ENCODE peak calls at places on chromosomes 4 and X, in nine cellular contexts. R, L, Z, E, V, H, M, A and P are unnamed samples.

GRCh38 chr4:95499176-95499760 is 49.5 kb downstream of the UNC5C start:
- DNase-seq in L (no peak), E (no peak), H (no peak), A (no peak), Z (no peak), M (no peak), V (no peak), R (no peak), P (no peak)

GRCh38 chrX:102959471-102959870 is 22.4 kb downstream of the RAB40AL start:
- DNase-seq in H (no peak), M (peak), L (peak), Z (no peak), R (no peak), A (no peak), V (no peak), E (no peak), P (no peak)

GRCh38 chr4:11783588-11783987 is 354.9 kb upstream of the HS3ST1 start:
- DNase-seq in R (no peak), Z (no peak), V (no peak), A (no peak), M (no peak), L (no peak), E (no peak), H (no peak), P (peak)

GRCh38 chrX:85203461-85203970 is 40.1 kb downstream of the SATL1 start:
- DNase-seq in V (no peak), M (no peak), R (no peak), A (no peak), Z (peak), E (no peak), H (no peak), L (no peak), P (no peak)

GRCh38 chr4:7347981-7348380 is 86.7 kb downstream of the PSAPL1 start:
- DNase-seq in R (no peak), A (peak), M (no peak), E (no peak), H (no peak), L (peak), Z (no peak), V (no peak), P (no peak)

GRCh38 chr4:632391-632790 is 7.0 kb downstream of the PDE6B start:
- DNase-seq in A (no peak), E (no peak), R (no peak), Z (no peak), H (no peak), M (no peak), L (no peak), V (no peak), P (no peak)

GRCh38 chrX:24646745-24647182 is 383 bp downstream of the PCYT1B start:
- DNase-seq in H (no peak), E (no peak), R (peak), Z (no peak), L (peak), V (no peak), A (peak), M (no peak), P (no peak)

GRCh38 chr4:99886146-99886545 is 8.1 kb downstream of the LAMTOR3 start:
- DNase-seq in A (peak), Z (no peak), H (no peak), L (peak), M (no peak), R (no peak), E (no peak), V (no peak), P (no peak)

GRCh38 chr4:19944251-19944650 is 307.5 kb upstream of the SLIT2 start:
- DNase-seq in R (no peak), L (peak), E (no peak), M (no peak), Z (no peak), V (no peak), A (no peak), H (no peak), P (no peak)

GRCh38 chr4:81470456-81471327 is 1.0 kb downstream of the RASGEF1B start:
- DNase-seq in A (no peak), R (peak), E (peak), V (peak), M (no peak), H (peak), L (peak), Z (peak), P (peak)

GRCh38 chr4:1534876-1535526 is 128.8 kb upstream of the NKX1-1 start:
- DNase-seq in Z (peak), V (no peak), A (no peak), R (no peak), E (no peak), L (no peak), M (no peak), H (no peak), P (no peak)

GRCh38 chrX:16444353-16444752 is 205.6 kb upstream of the S100G start:
- DNase-seq in Z (peak), E (no peak), M (peak), L (peak), V (no peak), R (no peak), H (no peak), A (peak), P (no peak)

GRCh38 chr4:22515145-22515887 is 550 bp downstream of the ADGRA3 start:
- DNase-seq in V (peak), A (peak), Z (peak), R (peak), L (peak), E (peak), M (peak), H (no peak), P (peak)

GRCh38 chr4:186348433-186348832 is 82.4 kb downstream of the F11 start:
- DNase-seq in H (no peak), E (no peak), M (no peak), Z (no peak), L (no peak), R (no peak), A (no peak), V (no peak), P (no peak)

GRCh38 chr4:31949045-31949444 is 1228.9 kb downstream of the PCDH7 start:
- DNase-seq in M (no peak), Z (no peak), A (no peak), R (no peak), H (no peak), V (no peak), L (no peak), E (no peak), P (no peak)

GRCh38 chr4:7649741-7650531 is 215.2 kb upstream of the PSAPL1 start:
- DNase-seq in L (peak), E (no peak), A (no peak), M (peak), Z (peak), V (no peak), H (peak), R (no peak), P (peak)

GRCh38 chrX:7435822-7436221 is 287.9 kb upstream of the PUDP start:
- DNase-seq in L (peak), Z (no peak), V (no peak), M (no peak), A (no peak), H (no peak), R (no peak), E (no peak), P (no peak)

GRCh38 chr4:154164931-154165839 is 326.4 kb downstream of the DCHS2 start:
- DNase-seq in A (peak), L (peak), E (peak), Z (no peak), H (no peak), M (peak), R (peak), V (no peak), P (no peak)

GRCh38 chrX:1205681-1206611 is 6.5 kb downstream of the CRLF2 start:
- DNase-seq in E (peak), M (peak), R (peak), H (no peak), V (no peak), Z (no peak), A (peak), L (peak), P (peak)

GRCh38 chr4:6885953-6886557 is 23.6 kb upstream of the TBC1D14 start:
- DNase-seq in A (peak), L (peak), V (peak), E (peak), Z (peak), R (no peak), M (no peak), H (peak), P (peak)

GRCh38 chr4:152168960-152169616 is 366.8 kb downstream of the FBXW7 start:
- DNase-seq in A (no peak), E (no peak), R (no peak), M (no peak), H (no peak), L (no peak), V (no peak), Z (no peak), P (no peak)

GRCh38 chrX:154123241-154124219 is 20.5 kb upstream of the OPN1LW start:
- DNase-seq in M (no peak), E (peak), Z (no peak), R (peak), L (peak), V (peak), H (no peak), A (no peak), P (peak)

GRCh38 chrX:137654481-137654880 is 88.6 kb downstream of the ZIC3 start:
- DNase-seq in M (no peak), V (no peak), R (no peak), L (no peak), H (no peak), A (no peak), Z (no peak), E (no peak), P (no peak)

GRCh38 chr4:183765121-183765990 is 106.3 kb downstream of the TRAPPC11 start:
- DNase-seq in A (peak), R (peak), H (no peak), Z (peak), V (no peak), M (no peak), E (no peak), L (no peak), P (no peak)

GRCh38 chr4:30839583-30840520 is 119.7 kb downstream of the PCDH7 start:
- DNase-seq in Z (no peak), L (peak), H (no peak), M (peak), R (peak), V (no peak), A (peak), E (no peak), P (no peak)

GRCh38 chr4:127188847-127189246 is 443.9 kb upstream of the INTU start:
- DNase-seq in H (no peak), Z (no peak), L (peak), V (no peak), E (no peak), R (no peak), A (no peak), M (no peak), P (no peak)

GRCh38 chr4:21641696-21642095 is 306.9 kb downstream of the KCNIP4 start:
- DNase-seq in A (no peak), L (no peak), H (no peak), Z (no peak), R (no peak), E (no peak), M (no peak), V (no peak), P (no peak)

GRCh38 chr4:179125870-179126269 is 1683.6 kb upstream of the AGA start:
- DNase-seq in H (no peak), Z (no peak), V (no peak), A (no peak), M (no peak), E (no peak), R (no peak), L (no peak), P (no peak)

GRCh38 chr4:38583102-38583501 is 80.9 kb upstream of the KLF3 start:
- DNase-seq in V (no peak), M (no peak), E (no peak), H (no peak), L (peak), R (no peak), A (no peak), Z (no peak), P (no peak)

GRCh38 chrX:69082055-69082752 is 83.0 kb downstream of the PJA1 start:
- DNase-seq in R (no peak), L (no peak), V (no peak), Z (peak), H (no peak), A (no peak), M (no peak), E (no peak), P (no peak)

GRCh38 chrX:40471965-40472648 is 108.7 kb upstream of the ATP6AP2 start:
- DNase-seq in A (peak), L (peak), H (no peak), Z (no peak), R (peak), V (peak), E (peak), M (peak), P (peak)

DNA sequence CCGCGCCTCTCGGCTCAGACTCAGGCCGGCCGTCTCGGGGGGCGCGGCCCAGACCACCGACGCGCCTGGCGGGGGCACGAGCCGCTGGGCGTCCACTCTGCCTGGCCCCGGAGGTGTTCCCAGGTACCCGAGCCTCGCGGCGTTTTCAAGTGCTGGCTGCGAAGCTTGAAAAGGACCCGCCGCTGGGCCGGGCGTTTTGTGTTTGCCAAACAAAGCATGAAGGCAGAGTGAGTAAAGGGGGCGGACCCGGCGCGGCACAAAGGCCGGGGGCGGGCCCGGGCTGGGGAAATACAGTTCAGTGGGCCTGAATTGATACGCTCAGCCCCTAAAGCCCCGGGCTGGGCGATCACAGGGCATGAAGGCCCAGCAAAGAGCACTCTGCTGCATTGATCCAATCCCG is 65.4 kb downstream of the SOX3 start:
- DNase-seq in H (no peak), Z (no peak), M (peak), V (peak), L (no peak), R (peak), A (no peak), E (no peak), P (no peak)
- H3K4me3 ChIP-seq in H (no peak), Z (no peak), M (peak), V (peak), L (no peak), R (no peak), A (peak), E (no peak), P (no peak)

DNA sequence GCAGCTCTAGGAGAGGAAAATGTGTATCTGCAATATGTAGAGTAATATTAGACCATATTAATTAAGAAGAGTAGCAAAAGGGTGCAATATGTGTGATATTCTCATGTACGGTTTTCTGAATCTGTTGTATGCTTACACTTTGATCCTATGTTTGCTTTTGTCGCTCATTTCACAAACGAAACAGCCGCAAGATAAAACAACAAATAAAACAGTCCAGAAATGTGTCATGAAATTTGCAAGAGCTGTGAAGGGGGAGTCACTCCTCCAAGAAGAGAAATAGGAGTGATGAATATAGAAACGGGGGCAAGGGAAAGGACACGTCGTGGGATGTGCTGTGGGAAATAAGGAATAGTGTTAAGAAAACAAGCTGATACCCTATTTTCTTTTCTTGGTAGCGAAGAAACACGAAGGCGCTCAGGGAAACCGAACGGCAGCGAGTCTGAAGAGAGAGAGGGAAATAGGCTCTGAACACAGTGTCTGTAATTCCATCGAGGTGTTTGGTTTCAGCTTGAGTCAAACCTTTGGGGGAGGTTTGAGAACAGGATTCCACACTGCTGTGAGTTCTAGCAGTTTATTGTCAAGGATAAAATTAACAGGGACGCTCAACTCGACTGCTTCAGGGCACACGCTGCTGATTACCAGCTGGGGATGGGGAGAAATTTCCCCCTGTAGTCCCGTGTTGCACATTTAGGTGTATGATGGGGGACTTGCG is 595.6 kb upstream of the TENM3 start:
- DNase-seq in E (no peak), M (no peak), H (no peak), A (no peak), L (peak), R (no peak), V (no peak), Z (no peak), P (no peak)
- H3K4me3 ChIP-seq in E (no peak), M (peak), H (no peak), A (no peak), L (peak), R (no peak), V (no peak), Z (no peak), P (no peak)

DNA sequence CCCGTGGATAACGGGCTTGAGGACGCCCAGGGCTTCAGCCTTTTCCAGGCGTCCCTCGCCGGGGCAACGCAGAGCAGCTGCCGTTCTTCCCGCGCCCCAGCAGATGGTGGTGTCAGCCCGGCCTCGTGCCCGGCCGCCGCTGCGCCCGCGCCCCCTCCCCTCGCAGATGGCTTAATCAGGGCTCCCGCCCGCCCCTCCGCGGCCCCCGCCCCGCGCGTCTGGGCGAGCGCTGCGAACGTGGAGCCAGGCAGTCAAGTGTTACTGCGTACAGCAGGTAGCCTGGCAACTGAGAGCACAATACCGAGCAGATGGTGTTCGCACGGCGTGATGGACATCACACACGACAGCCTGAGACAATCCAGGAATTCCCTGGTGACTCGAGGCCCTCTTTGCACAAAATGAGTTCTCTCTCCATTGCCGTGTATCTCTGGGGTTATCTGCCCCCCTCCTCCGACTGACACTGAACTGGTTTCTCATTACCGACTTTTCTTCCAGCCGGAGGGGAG is 69.3 kb downstream of the MGST2 start:
- DNase-seq in L (peak), R (peak), M (peak), H (peak), A (peak), Z (peak), V (peak), E (peak), P (peak)
- H3K4me3 ChIP-seq in L (peak), R (peak), M (peak), H (peak), A (peak), Z (peak), V (peak), E (peak), P (peak)

DNA sequence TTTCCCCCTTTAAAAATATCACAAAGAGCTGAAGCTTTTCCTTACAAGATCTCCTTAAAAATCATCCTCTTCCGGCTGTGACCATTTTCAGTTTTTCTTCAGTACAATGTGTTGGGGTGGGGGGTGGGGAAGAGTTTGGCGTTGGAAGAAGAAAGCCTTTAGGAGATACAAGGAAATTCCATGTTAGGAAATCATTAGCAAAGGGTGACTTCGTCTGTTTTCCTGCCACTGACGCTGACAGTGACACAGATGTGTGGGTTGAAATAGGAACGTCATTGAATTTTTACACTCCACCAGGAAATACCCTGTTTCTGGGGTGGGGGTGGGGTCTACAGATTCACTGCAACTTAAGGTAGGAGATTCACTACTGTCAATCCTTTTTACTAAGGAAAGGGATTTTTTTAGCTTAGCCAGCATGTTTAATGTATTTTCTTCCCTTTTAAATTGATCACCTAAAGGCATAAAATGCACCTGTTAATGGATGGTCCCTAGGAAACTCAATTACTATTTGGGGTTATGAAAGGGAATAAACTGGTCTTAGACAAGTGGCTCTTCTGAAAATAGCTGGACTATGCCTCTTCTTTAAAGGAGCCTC is 3.9 kb downstream of the MAMLD1 start:
- DNase-seq in H (no peak), R (peak), A (no peak), Z (no peak), E (no peak), M (no peak), L (peak), V (no peak), P (no peak)
- H3K4me3 ChIP-seq in H (peak), R (peak), A (peak), Z (peak), E (no peak), M (no peak), L (peak), V (peak), P (no peak)

GRCh38 chr4:41624765-41625164 is 86.8 kb downstream of the LIMCH1 start:
- DNase-seq in R (no peak), A (no peak), L (no peak), E (no peak), Z (no peak), V (no peak), M (no peak), H (no peak), P (no peak)

GRCh38 chr4:41625531-41625930 is 87.6 kb downstream of the LIMCH1 start:
- DNase-seq in L (no peak), R (no peak), E (no peak), M (no peak), Z (no peak), V (no peak), H (no peak), A (no peak), P (no peak)

GRCh38 chr4:41619161-41619560 is 81.2 kb downstream of the LIMCH1 start:
- DNase-seq in R (no peak), Z (no peak), E (no peak), A (no peak), M (no peak), H (no peak), V (no peak), L (no peak), P (no peak)

GRCh38 chr4:41622816-41623215 is 84.9 kb downstream of the LIMCH1 start:
- DNase-seq in Z (no peak), E (no peak), A (no peak), H (no peak), M (no peak), R (no peak), L (no peak), V (no peak), P (no peak)

DNA sequence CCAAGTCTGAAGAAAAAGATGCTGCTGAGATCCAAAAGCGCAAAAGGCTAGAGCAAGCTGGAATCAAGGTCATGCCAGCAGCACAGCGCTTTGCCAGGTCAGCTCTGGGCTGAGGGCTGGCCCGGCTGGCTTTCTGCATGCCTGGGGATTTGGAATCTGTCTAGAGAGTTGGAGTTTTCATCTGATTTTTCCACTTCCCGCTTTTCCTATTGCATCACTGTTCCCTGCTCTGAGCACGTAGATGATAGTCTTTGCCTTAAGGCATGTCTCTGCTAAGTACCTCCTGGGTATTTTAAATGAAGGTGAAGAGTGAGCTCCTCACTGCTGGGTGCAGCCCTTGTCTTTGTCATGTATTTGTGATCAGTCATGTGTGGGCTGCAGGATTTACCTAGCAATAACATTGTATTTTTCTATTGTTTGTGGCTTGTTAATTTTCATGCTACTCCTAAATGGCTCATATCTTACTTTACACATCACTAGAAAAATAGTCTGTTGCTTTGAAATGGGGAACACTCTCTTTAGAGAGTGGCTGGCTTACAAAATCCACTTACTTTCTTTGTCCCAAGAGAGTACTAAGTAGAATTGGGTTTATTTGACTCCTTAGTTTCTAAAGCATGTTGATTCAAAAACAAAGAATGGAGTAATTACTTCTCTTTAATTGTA is 82.8 kb downstream of the LIMCH1 start:
- DNase-seq in Z (no peak), A (no peak), E (no peak), V (no peak), L (no peak), R (no peak), M (no peak), H (no peak), P (no peak)
- H3K4me3 ChIP-seq in Z (no peak), A (no peak), E (no peak), V (no peak), L (no peak), R (no peak), M (no peak), H (no peak), P (no peak)